ENCODE peak calls at places on chromosomes 6 and 20, in four cellular contexts. One of them, this sample, is unnamed.

GRCh38 chr6:107704377-107705013 is 119.6 kb downstream of the SCML4 start:
- DNase-seq in stimulated activated CD8-positive, alpha-beta memory T cell treated with anti-CD3 and anti-CD28 coated beads, Interleukin-4, amount 100 ng/mL, for 4 hours: no peak
- DNase-seq in fibroblast of the conjunctiva: peak
- DNase-seq in neural progenitor cell: peak
- DNase-seq in this sample: peak

GRCh38 chr20:33310327-33310899 is 27.4 kb downstream of the BPIFB1 start:
- DNase-seq in stimulated activated CD8-positive, alpha-beta memory T cell treated with anti-CD3 and anti-CD28 coated beads, Interleukin-4, amount 100 ng/mL, for 4 hours: no peak
- DNase-seq in fibroblast of the conjunctiva: no peak
- DNase-seq in neural progenitor cell: no peak
- DNase-seq in this sample: no peak

GRCh38 chr6:33112148-33112547 is 36.4 kb downstream of the HLA-DPB1 start:
- DNase-seq in stimulated activated CD8-positive, alpha-beta memory T cell treated with anti-CD3 and anti-CD28 coated beads, Interleukin-4, amount 100 ng/mL, for 4 hours: no peak
- DNase-seq in fibroblast of the conjunctiva: peak
- DNase-seq in neural progenitor cell: no peak
- DNase-seq in this sample: peak

GRCh38 chr6:72959821-72960220 is 265.5 kb downstream of the KHDC1L start:
- DNase-seq in stimulated activated CD8-positive, alpha-beta memory T cell treated with anti-CD3 and anti-CD28 coated beads, Interleukin-4, amount 100 ng/mL, for 4 hours: no peak
- DNase-seq in fibroblast of the conjunctiva: no peak
- DNase-seq in neural progenitor cell: no peak
- DNase-seq in this sample: no peak

GRCh38 chr20:6074145-6074561 is 20.3 kb upstream of the LRRN4 start:
- DNase-seq in stimulated activated CD8-positive, alpha-beta memory T cell treated with anti-CD3 and anti-CD28 coated beads, Interleukin-4, amount 100 ng/mL, for 4 hours: no peak
- DNase-seq in fibroblast of the conjunctiva: no peak
- DNase-seq in neural progenitor cell: peak
- DNase-seq in this sample: peak

GRCh38 chr20:38633577-38634093 is 32.0 kb downstream of the ARHGAP40 start:
- DNase-seq in stimulated activated CD8-positive, alpha-beta memory T cell treated with anti-CD3 and anti-CD28 coated beads, Interleukin-4, amount 100 ng/mL, for 4 hours: peak
- DNase-seq in fibroblast of the conjunctiva: no peak
- DNase-seq in neural progenitor cell: peak
- DNase-seq in this sample: peak

GRCh38 chr6:108123516-108123929 is 42.3 kb upstream of the NR2E1 start:
- DNase-seq in stimulated activated CD8-positive, alpha-beta memory T cell treated with anti-CD3 and anti-CD28 coated beads, Interleukin-4, amount 100 ng/mL, for 4 hours: no peak
- DNase-seq in fibroblast of the conjunctiva: no peak
- DNase-seq in neural progenitor cell: peak
- DNase-seq in this sample: no peak

GRCh38 chr6:82875573-82876185 is 190.0 kb downstream of the UBE3D start:
- DNase-seq in stimulated activated CD8-positive, alpha-beta memory T cell treated with anti-CD3 and anti-CD28 coated beads, Interleukin-4, amount 100 ng/mL, for 4 hours: no peak
- DNase-seq in fibroblast of the conjunctiva: no peak
- DNase-seq in neural progenitor cell: no peak
- DNase-seq in this sample: no peak

GRCh38 chr6:41901882-41902519 is 6.8 kb upstream of the USP49 start:
- DNase-seq in stimulated activated CD8-positive, alpha-beta memory T cell treated with anti-CD3 and anti-CD28 coated beads, Interleukin-4, amount 100 ng/mL, for 4 hours: no peak
- DNase-seq in fibroblast of the conjunctiva: no peak
- DNase-seq in neural progenitor cell: peak
- DNase-seq in this sample: peak

GRCh38 chr20:10074513-10074912 is 39.7 kb downstream of the ANKEF1 start:
- DNase-seq in stimulated activated CD8-positive, alpha-beta memory T cell treated with anti-CD3 and anti-CD28 coated beads, Interleukin-4, amount 100 ng/mL, for 4 hours: no peak
- DNase-seq in fibroblast of the conjunctiva: peak
- DNase-seq in neural progenitor cell: no peak
- DNase-seq in this sample: no peak

GRCh38 chr6:46469021-46469420 is 22.2 kb downstream of the RCAN2 start:
- DNase-seq in stimulated activated CD8-positive, alpha-beta memory T cell treated with anti-CD3 and anti-CD28 coated beads, Interleukin-4, amount 100 ng/mL, for 4 hours: no peak
- DNase-seq in fibroblast of the conjunctiva: no peak
- DNase-seq in neural progenitor cell: no peak
- DNase-seq in this sample: no peak

GRCh38 chr20:44714102-44714700 is 968 bp upstream of the CCN5 start:
- DNase-seq in stimulated activated CD8-positive, alpha-beta memory T cell treated with anti-CD3 and anti-CD28 coated beads, Interleukin-4, amount 100 ng/mL, for 4 hours: no peak
- DNase-seq in fibroblast of the conjunctiva: no peak
- DNase-seq in neural progenitor cell: no peak
- DNase-seq in this sample: no peak

GRCh38 chr6:134908906-134909516 is 40.9 kb downstream of the ALDH8A1 start:
- DNase-seq in stimulated activated CD8-positive, alpha-beta memory T cell treated with anti-CD3 and anti-CD28 coated beads, Interleukin-4, amount 100 ng/mL, for 4 hours: no peak
- DNase-seq in fibroblast of the conjunctiva: peak
- DNase-seq in neural progenitor cell: no peak
- DNase-seq in this sample: no peak

GRCh38 chr6:133240511-133241087 is 558 bp upstream of the EYA4 start:
- DNase-seq in stimulated activated CD8-positive, alpha-beta memory T cell treated with anti-CD3 and anti-CD28 coated beads, Interleukin-4, amount 100 ng/mL, for 4 hours: no peak
- DNase-seq in fibroblast of the conjunctiva: no peak
- DNase-seq in neural progenitor cell: peak
- DNase-seq in this sample: peak

GRCh38 chr6:88166493-88166900 is 350 bp upstream of the CNR1 start:
- DNase-seq in stimulated activated CD8-positive, alpha-beta memory T cell treated with anti-CD3 and anti-CD28 coated beads, Interleukin-4, amount 100 ng/mL, for 4 hours: no peak
- DNase-seq in fibroblast of the conjunctiva: no peak
- DNase-seq in neural progenitor cell: no peak
- DNase-seq in this sample: peak

GRCh38 chr20:31704225-31705119 is 18.2 kb downstream of the BCL2L1 start:
- DNase-seq in stimulated activated CD8-positive, alpha-beta memory T cell treated with anti-CD3 and anti-CD28 coated beads, Interleukin-4, amount 100 ng/mL, for 4 hours: no peak
- DNase-seq in fibroblast of the conjunctiva: no peak
- DNase-seq in neural progenitor cell: peak
- DNase-seq in this sample: peak

GRCh38 chr20:57513199-57513598 is 11.7 kb downstream of the CTCFL start:
- DNase-seq in stimulated activated CD8-positive, alpha-beta memory T cell treated with anti-CD3 and anti-CD28 coated beads, Interleukin-4, amount 100 ng/mL, for 4 hours: no peak
- DNase-seq in fibroblast of the conjunctiva: no peak
- DNase-seq in neural progenitor cell: no peak
- DNase-seq in this sample: no peak

GRCh38 chr6:163260111-163260895 is 154.2 kb upstream of the QKI start:
- DNase-seq in stimulated activated CD8-positive, alpha-beta memory T cell treated with anti-CD3 and anti-CD28 coated beads, Interleukin-4, amount 100 ng/mL, for 4 hours: no peak
- DNase-seq in fibroblast of the conjunctiva: no peak
- DNase-seq in neural progenitor cell: peak
- DNase-seq in this sample: peak

GRCh38 chr6:104566411-104566810 is 293.3 kb downstream of the HACE1 start:
- DNase-seq in stimulated activated CD8-positive, alpha-beta memory T cell treated with anti-CD3 and anti-CD28 coated beads, Interleukin-4, amount 100 ng/mL, for 4 hours: no peak
- DNase-seq in fibroblast of the conjunctiva: no peak
- DNase-seq in neural progenitor cell: no peak
- DNase-seq in this sample: no peak

GRCh38 chr20:49646126-49646525 is 67.6 kb downstream of the B4GALT5 start:
- DNase-seq in stimulated activated CD8-positive, alpha-beta memory T cell treated with anti-CD3 and anti-CD28 coated beads, Interleukin-4, amount 100 ng/mL, for 4 hours: no peak
- DNase-seq in fibroblast of the conjunctiva: no peak
- DNase-seq in neural progenitor cell: no peak
- DNase-seq in this sample: no peak

GRCh38 chr20:23228912-23229311 is 121.7 kb upstream of the NXT1 start:
- DNase-seq in stimulated activated CD8-positive, alpha-beta memory T cell treated with anti-CD3 and anti-CD28 coated beads, Interleukin-4, amount 100 ng/mL, for 4 hours: no peak
- DNase-seq in fibroblast of the conjunctiva: peak
- DNase-seq in neural progenitor cell: no peak
- DNase-seq in this sample: no peak

GRCh38 chr6:168122521-168122920 is 43.5 kb upstream of the FRMD1 start:
- DNase-seq in stimulated activated CD8-positive, alpha-beta memory T cell treated with anti-CD3 and anti-CD28 coated beads, Interleukin-4, amount 100 ng/mL, for 4 hours: no peak
- DNase-seq in fibroblast of the conjunctiva: no peak
- DNase-seq in neural progenitor cell: no peak
- DNase-seq in this sample: peak

GRCh38 chr20:48826883-48827771 is 672 bp downstream of the PREX1 start:
- DNase-seq in stimulated activated CD8-positive, alpha-beta memory T cell treated with anti-CD3 and anti-CD28 coated beads, Interleukin-4, amount 100 ng/mL, for 4 hours: no peak
- DNase-seq in fibroblast of the conjunctiva: no peak
- DNase-seq in neural progenitor cell: peak
- DNase-seq in this sample: peak

GRCh38 chr6:3663081-3663480 is 88.4 kb downstream of the PXDC1 start:
- DNase-seq in stimulated activated CD8-positive, alpha-beta memory T cell treated with anti-CD3 and anti-CD28 coated beads, Interleukin-4, amount 100 ng/mL, for 4 hours: no peak
- DNase-seq in fibroblast of the conjunctiva: no peak
- DNase-seq in neural progenitor cell: no peak
- DNase-seq in this sample: no peak

GRCh38 chr6:6723792-6724318 is 135.3 kb downstream of the LY86 start:
- DNase-seq in stimulated activated CD8-positive, alpha-beta memory T cell treated with anti-CD3 and anti-CD28 coated beads, Interleukin-4, amount 100 ng/mL, for 4 hours: no peak
- DNase-seq in fibroblast of the conjunctiva: no peak
- DNase-seq in neural progenitor cell: no peak
- DNase-seq in this sample: no peak

GRCh38 chr6:6105472-6106036 is 98.8 kb upstream of the NRN1 start:
- DNase-seq in stimulated activated CD8-positive, alpha-beta memory T cell treated with anti-CD3 and anti-CD28 coated beads, Interleukin-4, amount 100 ng/mL, for 4 hours: no peak
- DNase-seq in fibroblast of the conjunctiva: no peak
- DNase-seq in neural progenitor cell: peak
- DNase-seq in this sample: peak

GRCh38 chr6:36666726-36667591 is 11.6 kb upstream of the CDKN1A start:
- DNase-seq in stimulated activated CD8-positive, alpha-beta memory T cell treated with anti-CD3 and anti-CD28 coated beads, Interleukin-4, amount 100 ng/mL, for 4 hours: no peak
- DNase-seq in fibroblast of the conjunctiva: peak
- DNase-seq in neural progenitor cell: peak
- DNase-seq in this sample: peak

GRCh38 chr20:46311039-46311650 is 2.8 kb upstream of the CDH22 start:
- DNase-seq in stimulated activated CD8-positive, alpha-beta memory T cell treated with anti-CD3 and anti-CD28 coated beads, Interleukin-4, amount 100 ng/mL, for 4 hours: no peak
- DNase-seq in fibroblast of the conjunctiva: no peak
- DNase-seq in neural progenitor cell: no peak
- DNase-seq in this sample: no peak

GRCh38 chr6:14634072-14634471 is 516.5 kb downstream of the CD83 start:
- DNase-seq in stimulated activated CD8-positive, alpha-beta memory T cell treated with anti-CD3 and anti-CD28 coated beads, Interleukin-4, amount 100 ng/mL, for 4 hours: no peak
- DNase-seq in fibroblast of the conjunctiva: no peak
- DNase-seq in neural progenitor cell: no peak
- DNase-seq in this sample: peak

GRCh38 chr6:4624726-4625125 is 151.5 kb upstream of the CDYL start:
- DNase-seq in stimulated activated CD8-positive, alpha-beta memory T cell treated with anti-CD3 and anti-CD28 coated beads, Interleukin-4, amount 100 ng/mL, for 4 hours: no peak
- DNase-seq in fibroblast of the conjunctiva: no peak
- DNase-seq in neural progenitor cell: no peak
- DNase-seq in this sample: no peak

GRCh38 chr6:327538-328183 is 35.4 kb downstream of the DUSP22 start:
- DNase-seq in stimulated activated CD8-positive, alpha-beta memory T cell treated with anti-CD3 and anti-CD28 coated beads, Interleukin-4, amount 100 ng/mL, for 4 hours: no peak
- DNase-seq in fibroblast of the conjunctiva: no peak
- DNase-seq in neural progenitor cell: no peak
- DNase-seq in this sample: no peak

GRCh38 chr6:164183556-164184123 is 769.1 kb downstream of the QKI start:
- DNase-seq in stimulated activated CD8-positive, alpha-beta memory T cell treated with anti-CD3 and anti-CD28 coated beads, Interleukin-4, amount 100 ng/mL, for 4 hours: no peak
- DNase-seq in fibroblast of the conjunctiva: no peak
- DNase-seq in neural progenitor cell: no peak
- DNase-seq in this sample: no peak

GRCh38 chr20:43680976-43681375 is 14.1 kb downstream of the MYBL2 start:
- DNase-seq in stimulated activated CD8-positive, alpha-beta memory T cell treated with anti-CD3 and anti-CD28 coated beads, Interleukin-4, amount 100 ng/mL, for 4 hours: no peak
- DNase-seq in fibroblast of the conjunctiva: no peak
- DNase-seq in neural progenitor cell: no peak
- DNase-seq in this sample: peak

GRCh38 chr6:144151010-144151727 is 852 bp downstream of the STX11 start:
- DNase-seq in stimulated activated CD8-positive, alpha-beta memory T cell treated with anti-CD3 and anti-CD28 coated beads, Interleukin-4, amount 100 ng/mL, for 4 hours: peak
- DNase-seq in fibroblast of the conjunctiva: no peak
- DNase-seq in neural progenitor cell: peak
- DNase-seq in this sample: peak

GRCh38 chr20:14415492-14415891 is 78.1 kb upstream of the FLRT3 start:
- DNase-seq in stimulated activated CD8-positive, alpha-beta memory T cell treated with anti-CD3 and anti-CD28 coated beads, Interleukin-4, amount 100 ng/mL, for 4 hours: no peak
- DNase-seq in fibroblast of the conjunctiva: no peak
- DNase-seq in neural progenitor cell: peak
- DNase-seq in this sample: no peak

GRCh38 chr6:32982084-32982701 is 13.8 kb downstream of the BRD2 start:
- DNase-seq in stimulated activated CD8-positive, alpha-beta memory T cell treated with anti-CD3 and anti-CD28 coated beads, Interleukin-4, amount 100 ng/mL, for 4 hours: no peak
- DNase-seq in fibroblast of the conjunctiva: no peak
- DNase-seq in neural progenitor cell: no peak
- DNase-seq in this sample: no peak